ENCODE peak calls at places on chromosomes 6 and 20, in nine cellular contexts. O is GM12865, W is tibial artery, C is HFF-Myc, B is OCI-LY7, M is adrenal gland, R is upper lobe of left lung, Y is fibroblast of mammary gland, S is upper lobe of right lung. E is an unnamed sample.

GRCh38 chr6:148247386-148248063 is 95.1 kb upstream of the SASH1 start:
- DNase-seq in O (no peak), W (no peak), C (no peak), B (no peak), M (no peak), R (no peak), Y (no peak), S (no peak), E (no peak)

GRCh38 chr6:6057442-6058053 is 50.8 kb upstream of the NRN1 start:
- DNase-seq in O (peak; percentile 73), W (no peak), C (peak; percentile 14), B (peak; percentile 79), M (no peak), R (no peak), Y (peak; percentile 67), S (no peak), E (no peak)

GRCh38 chr6:114564302-114564933 is 221.6 kb upstream of the HS3ST5 start:
- DNase-seq in O (no peak), W (no peak), C (no peak), B (no peak), M (no peak), R (no peak), Y (no peak), S (no peak), E (no peak)

GRCh38 chr20:35773154-35773751 is 1.4 kb downstream of the PHF20 start:
- DNase-seq in O (peak; percentile 74), W (no peak), C (no peak), B (peak; percentile 40), M (no peak), R (peak; percentile 67), Y (peak; percentile 17), S (no peak), E (no peak)

GRCh38 chr6:87789198-87789899 is 87.3 kb upstream of the AKIRIN2 start:
- DNase-seq in O (no peak), W (no peak), C (peak; percentile 15), B (no peak), M (peak; percentile 65), R (peak; percentile 63), Y (peak; percentile 85), S (no peak), E (no peak)

GRCh38 chr20:61391812-61392520 is 139.9 kb downstream of the CDH4 start:
- DNase-seq in O (no peak), W (no peak), C (no peak), B (no peak), M (no peak), R (no peak), Y (peak; percentile 32), S (no peak), E (no peak)

GRCh38 chr20:49505518-49505917 is 23.1 kb upstream of the KCNB1 start:
- DNase-seq in O (no peak), W (no peak), C (no peak), B (no peak), M (peak; percentile 77), R (no peak), Y (peak; percentile 30), S (no peak), E (no peak)

GRCh38 chr6:3419624-3420272 is 37.1 kb downstream of the SLC22A23 start:
- DNase-seq in O (no peak), W (no peak), C (no peak), B (no peak), M (peak; percentile 59), R (peak; percentile 42), Y (peak; percentile 93), S (no peak), E (no peak)

GRCh38 chr6:32436995-32437836 is 2.5 kb upstream of the HLA-DRA start:
- DNase-seq in O (peak; percentile 90), W (no peak), C (no peak), B (peak; percentile 93), M (no peak), R (no peak), Y (peak; percentile 24), S (no peak), E (no peak)

GRCh38 chr6:145372671-145373123 is 362.6 kb downstream of the EPM2A start:
- DNase-seq in O (peak; percentile 84), W (no peak), C (no peak), B (peak; percentile 20), M (no peak), R (no peak), Y (peak; percentile 65), S (no peak), E (no peak)

GRCh38 chr6:40579101-40579500 is 8.1 kb downstream of the LRFN2 start:
- DNase-seq in O (no peak), W (no peak), C (no peak), B (no peak), M (no peak), R (no peak), Y (no peak), S (no peak), E (no peak)

GRCh38 chr6:106527111-106527510 is 102.2 kb downstream of the RTN4IP1 start:
- DNase-seq in O (no peak), W (no peak), C (no peak), B (no peak), M (no peak), R (no peak), Y (peak; percentile 66), S (no peak), E (no peak)

GRCh38 chr6:22236626-22237414 is 60.0 kb downstream of the PRL start:
- DNase-seq in O (no peak), W (no peak), C (peak; percentile 30), B (no peak), M (no peak), R (no peak), Y (peak; percentile 99), S (no peak), E (no peak)

GRCh38 chr6:123926000-123926399 is 122.3 kb downstream of the NKAIN2 start:
- DNase-seq in O (no peak), W (no peak), C (no peak), B (no peak), M (no peak), R (no peak), Y (no peak), S (no peak), E (no peak)

GRCh38 chr20:9389321-9389720 is 125.1 kb upstream of the LAMP5 start:
- DNase-seq in O (no peak), W (no peak), C (no peak), B (no peak), M (no peak), R (no peak), Y (no peak), S (no peak), E (no peak)

GRCh38 chr6:149473080-149474052 is 11.4 kb downstream of the ZC3H12D start:
- DNase-seq in O (peak; percentile 48), W (no peak), C (no peak), B (peak; percentile 61), M (no peak), R (no peak), Y (no peak), S (no peak), E (no peak)

DNA sequence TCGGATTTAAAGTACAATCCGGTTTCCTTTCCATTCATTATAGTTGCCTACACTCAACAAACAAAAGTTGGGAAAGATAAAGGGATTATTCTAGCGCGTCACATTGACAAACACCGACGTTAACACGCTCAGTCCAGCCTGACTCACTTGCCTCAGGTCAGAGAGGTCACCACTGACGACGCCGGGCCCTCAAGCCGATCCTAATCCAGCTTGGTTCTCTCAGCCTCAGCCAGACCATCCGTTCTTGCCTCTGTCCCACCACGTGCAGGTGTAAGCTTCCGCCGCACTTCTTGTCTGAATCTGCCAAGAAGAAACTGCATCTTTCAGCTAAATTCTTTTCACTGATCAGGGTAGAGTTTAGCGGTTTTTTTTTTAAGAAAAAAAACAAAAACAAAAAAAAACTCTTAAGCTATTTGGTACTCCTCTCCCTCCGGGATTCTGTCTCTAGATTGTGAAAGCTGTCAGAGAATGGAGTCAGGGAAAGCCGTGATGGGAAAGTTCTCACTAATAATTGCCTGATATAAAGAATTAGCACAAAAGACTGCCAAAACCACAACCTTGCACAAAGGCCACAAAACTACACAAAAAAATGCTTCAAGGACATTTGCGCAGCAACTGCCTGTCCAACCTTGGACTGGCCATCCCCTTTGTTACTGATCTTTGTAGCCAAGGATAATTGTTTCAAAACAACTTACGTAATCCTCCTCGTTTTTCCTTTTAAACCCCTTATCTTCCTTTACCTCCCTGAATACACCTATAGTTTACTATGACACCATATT is 1.2 kb upstream of the PHF10 start:
- DNase-seq in O (peak; percentile 11), W (peak; percentile 82), C (no peak), B (peak; percentile 57), M (peak; percentile 92), R (peak; percentile 72), Y (peak; percentile 93), S (peak; percentile 75), E (peak; percentile 63)
- H3K4me3 ChIP-seq in O (peak overlapping the region; percentile 58), W (peak overlapping the region; percentile 88), C (peak overlapping the region; percentile 59), B (peak overlapping the region; percentile 76), M (peak overlapping the region; percentile 59), R (peak overlapping the region; percentile 86), Y (peak overlapping the region; percentile 48), S (peak overlapping the region; percentile 69), E (peak overlapping the region; percentile 49)

GRCh38 chr20:51023617-51024155 is 779 bp upstream of the KCNG1 start:
- DNase-seq in O (no peak), W (no peak), C (no peak), B (no peak), M (no peak), R (no peak), Y (no peak), S (no peak), E (no peak)
- H3K4me3 ChIP-seq in O (no peak overlapping the region), W (peak overlapping the region; percentile 35), C (peak overlapping the region; percentile 73), B (no peak overlapping the region), M (no peak overlapping the region), R (peak overlapping the region; percentile 44), Y (no peak overlapping the region), S (peak overlapping the region; percentile 40), E (peak overlapping the region; percentile 49)

DNA sequence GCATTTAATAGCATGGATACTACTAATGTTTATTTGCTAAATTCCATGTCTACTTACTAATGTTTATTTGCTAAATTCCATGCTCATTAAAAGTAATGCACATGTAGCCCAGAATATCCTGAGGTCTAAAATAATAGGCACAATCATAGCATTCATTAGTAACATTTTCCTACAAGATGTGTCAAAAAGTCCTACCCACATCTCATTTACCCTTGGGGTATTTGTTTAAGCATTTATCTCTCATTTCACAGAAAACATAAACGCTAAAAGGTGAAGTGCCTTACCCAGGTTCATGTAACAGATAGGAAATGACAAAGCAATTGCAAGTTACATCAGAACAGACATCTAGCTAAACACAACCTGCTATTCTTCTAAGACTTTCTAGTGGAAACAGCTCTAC is 457.1 kb downstream of the HACE1 start:
- DNase-seq in O (no peak), W (no peak), C (peak; percentile 3), B (no peak), M (no peak), R (no peak), Y (no peak), S (no peak), E (no peak)
- H3K4me3 ChIP-seq in O (no peak overlapping the region), W (no peak overlapping the region), C (no peak overlapping the region), B (no peak overlapping the region), M (no peak overlapping the region), R (no peak overlapping the region), Y (no peak overlapping the region), S (no peak overlapping the region), E (no peak overlapping the region)

DNA sequence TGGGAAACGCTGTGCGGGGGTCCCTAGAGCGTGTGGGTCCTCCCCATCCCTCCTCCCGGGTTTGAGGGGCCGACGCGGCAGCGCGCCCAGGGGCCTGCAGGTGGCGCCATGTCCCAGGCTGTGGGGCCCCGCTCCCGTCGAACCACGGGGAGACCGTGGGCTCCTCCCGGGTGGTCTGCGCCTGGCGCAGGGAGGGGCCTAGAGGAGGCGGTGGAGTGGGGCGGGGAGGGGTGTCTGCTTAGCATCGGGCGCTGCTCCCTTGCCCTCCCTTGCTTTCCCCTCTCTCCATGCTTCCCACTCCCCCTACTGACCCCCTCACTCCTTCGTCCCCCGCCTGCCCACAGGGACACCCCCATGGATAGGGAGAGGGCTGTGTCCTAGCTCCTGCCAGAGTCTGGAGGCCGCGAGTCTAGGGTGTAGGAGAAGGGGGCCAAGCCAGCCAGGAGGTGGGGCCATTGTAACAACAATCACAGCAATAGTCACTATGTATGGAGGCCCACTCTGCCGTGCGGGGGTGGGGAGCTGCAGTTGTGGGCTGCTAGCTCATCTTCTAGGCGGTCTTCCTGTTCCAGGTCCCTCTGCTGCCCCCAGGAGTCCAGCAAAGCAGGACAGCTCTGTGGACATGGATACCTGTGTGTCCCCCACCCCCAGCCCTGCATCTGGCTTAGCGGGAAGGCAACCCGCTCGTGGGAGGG is 51.7 kb downstream of the CHMP4B start:
- DNase-seq in O (peak; percentile 81), W (peak; percentile 69), C (peak; percentile 26), B (peak; percentile 90), M (peak; percentile 67), R (peak; percentile 52), Y (peak; percentile 63), S (peak; percentile 77), E (no peak)
- H3K4me3 ChIP-seq in O (no peak overlapping the region), W (no peak overlapping the region), C (no peak overlapping the region), B (peak overlapping the region; percentile 20), M (no peak overlapping the region), R (peak overlapping the region; percentile 15), Y (peak overlapping the region; percentile 13), S (peak overlapping the region; percentile 19), E (no peak overlapping the region)

E was measured in right lobe of liver.